ENCODE peak calls at places on chromosomes 12 and 14, in six cellular contexts. P, E, X, Y, W and T are unnamed samples.

GRCh38 chr12:24595652-24596235 is 353.2 kb downstream of the BCAT1 start:
- DNase-seq in Y (peak), X (no peak), P (no peak), E (no peak), W (no peak), T (peak)

GRCh38 chr12:120710805-120711296 is 593 bp downstream of the UNC119B start:
- DNase-seq in P (no peak), X (no peak), W (no peak), Y (no peak), E (no peak), T (no peak)

GRCh38 chr12:110661337-110661972 is 27.5 kb downstream of the HVCN1 start:
- DNase-seq in E (peak), X (peak), W (no peak), P (no peak), Y (no peak), T (no peak)

GRCh38 chr12:27179399-27180214 is 64.5 kb upstream of the STK38L start:
- DNase-seq in P (no peak), X (no peak), E (no peak), W (peak), Y (peak), T (peak)

GRCh38 chr12:23561536-23561935 is 387.9 kb downstream of the SOX5 start:
- DNase-seq in Y (no peak), W (no peak), X (no peak), P (no peak), E (no peak), T (no peak)

GRCh38 chr12:132724506-132725220 is 14.0 kb downstream of the PGAM5 start:
- DNase-seq in Y (no peak), X (no peak), W (no peak), E (no peak), P (no peak), T (no peak)

GRCh38 chr14:63663428-63664142 is 21.9 kb upstream of the WDR89 start:
- DNase-seq in E (no peak), X (no peak), W (no peak), Y (no peak), P (no peak), T (peak)

GRCh38 chr14:73238262-73238852 is 1.1 kb downstream of the PAPLN start:
- DNase-seq in X (no peak), E (no peak), P (no peak), W (peak), Y (peak), T (peak)

GRCh38 chr14:78611031-78611430 is 440.9 kb downstream of the NRXN3 start:
- DNase-seq in X (no peak), W (no peak), P (no peak), Y (no peak), E (no peak), T (no peak)

GRCh38 chr12:1594045-1594294 is 411 bp downstream of the FBXL14 start:
- DNase-seq in Y (peak), E (no peak), X (peak), P (peak), W (peak), T (peak)

GRCh38 chr14:67166450-67166853 is 22.8 kb upstream of the GARIN2 start:
- DNase-seq in W (peak), Y (peak), E (no peak), X (no peak), P (no peak), T (peak)

GRCh38 chr12:10618338-10618987 is 5.1 kb upstream of the MAGOHB start:
- DNase-seq in E (no peak), W (peak), X (no peak), Y (peak), P (no peak), T (no peak)

GRCh38 chr14:88030079-88030478 is 25.1 kb downstream of the GPR65 start:
- DNase-seq in P (no peak), X (no peak), Y (no peak), E (no peak), W (no peak), T (no peak)

GRCh38 chr14:60265163-60265562 is 16.1 kb downstream of the PPM1A start:
- DNase-seq in Y (no peak), X (no peak), E (no peak), P (no peak), W (no peak), T (no peak)

GRCh38 chr12:124757329-124757728 is 106.3 kb downstream of the SCARB1 start:
- DNase-seq in E (no peak), X (no peak), P (no peak), W (no peak), Y (no peak), T (no peak)

GRCh38 chr14:20386276-20386855 is 26.9 kb downstream of the TEP1 start:
- DNase-seq in P (no peak), X (no peak), Y (no peak), W (no peak), E (no peak), T (no peak)